ENCODE peak calls at places on chromosomes 11 and 22, in four cellular contexts. N, Z, Y and U are unnamed samples. For H3K4me1, the result is how much of the 10 kb centered on the place peaks cover.

GRCh38 chr11:46315033-46315738 is 32.1 kb upstream of the DGKZ start:
- DNase-seq in Z (peak), Y (peak), N (peak), U (peak)

GRCh38 chr11:1825039-1825740 is 9.6 kb upstream of the SYT8 start:
- DNase-seq in Z (no peak), Y (no peak), N (no peak), U (peak)

GRCh38 chr11:103659138-103659734 is 377.2 kb upstream of the DDI1 start:
- DNase-seq in Y (no peak), N (peak), Z (no peak), U (no peak)

GRCh38 chr11:128503231-128503991 is 83.9 kb downstream of the ETS1 start:
- DNase-seq in Y (no peak), N (peak), Z (peak), U (no peak)

GRCh38 chr11:69497221-69497787 is 15.8 kb downstream of the LINC01488 start:
- DNase-seq in Z (peak), N (peak), Y (peak), U (peak)

GRCh38 chr22:21942407-21942895 is 10.2 kb downstream of the PPM1F start:
- DNase-seq in N (peak), Z (peak), Y (peak), U (peak)

GRCh38 chr11:130001491-130002351 is 914 bp downstream of the PRDM10 start:
- DNase-seq in Y (peak), Z (peak), N (peak), U (peak)

GRCh38 chr22:38490915-38491314 is 15.2 kb downstream of the DDX17 start:
- DNase-seq in N (peak), Z (peak), Y (peak), U (peak)

GRCh38 chr11:102882389-102883024 is 7.7 kb upstream of the MMP12 start:
- DNase-seq in N (peak), Y (no peak), Z (peak), U (no peak)

GRCh38 chr11:87463486-87464102 is 425.9 kb downstream of the TMEM135 start:
- DNase-seq in N (peak), Z (peak), Y (no peak), U (no peak)

GRCh38 chr11:33320814-33321330 is 63.7 kb downstream of the HIPK3 start:
- DNase-seq in Y (no peak), Z (no peak), N (no peak), U (no peak)

GRCh38 chr22:26194877-26195276 is 25.6 kb downstream of the SEZ6L start:
- DNase-seq in Z (no peak), N (no peak), Y (no peak), U (no peak)

GRCh38 chr11:66039765-66040164 is 9.2 kb downstream of the GAL3ST3 start:
- DNase-seq in N (no peak), Z (no peak), Y (no peak), U (no peak)

GRCh38 chr11:125625225-125625593 is 246 bp downstream of the CHEK1 start:
- DNase-seq in Y (no peak), Z (no peak), N (no peak), U (no peak)

GRCh38 chr22:43060213-43060612 is 29.0 kb downstream of the TTLL1 start:
- DNase-seq in Z (peak), N (peak), Y (no peak), U (no peak)

GRCh38 chr11:70016666-70017347 is 61.3 kb upstream of the ANO1 start:
- DNase-seq in Y (no peak), Z (peak), N (peak), U (no peak)

GRCh38 chr11:42422094-42422493 is 889.7 kb upstream of the API5 start:
- DNase-seq in Z (no peak), N (no peak), Y (no peak), U (no peak)

GRCh38 chr11:118625036-118625690 is 17.7 kb downstream of the PHLDB1 start:
- DNase-seq in N (no peak), Y (no peak), Z (no peak), U (no peak)

GRCh38 chr11:73426184-73426845 is 50.1 kb downstream of the RELT start:
- DNase-seq in N (peak), Z (peak), Y (no peak), U (no peak)

GRCh38 chr11:89067264-89067663 is 1.5 kb upstream of the GRM5 start:
- DNase-seq in Y (no peak), N (no peak), Z (no peak), U (no peak)

GRCh38 chr11:30344085-30344484 is 21.2 kb downstream of the ARL14EP start:
- DNase-seq in Z (no peak), Y (no peak), N (no peak), U (no peak)

GRCh38 chr11:120244476-120244875 is 4.5 kb downstream of the POU2F3 start:
- DNase-seq in Z (no peak), N (peak), Y (no peak), U (no peak)

GRCh38 chr11:9971894-9972293 is 308.0 kb downstream of the SWAP70 start:
- DNase-seq in N (no peak), Z (no peak), Y (no peak), U (no peak)

GRCh38 chr11:120337133-120337895 is 1.1 kb downstream of the ARHGEF12 start:
- DNase-seq in N (peak), Z (peak), Y (peak), U (peak)

DNA sequence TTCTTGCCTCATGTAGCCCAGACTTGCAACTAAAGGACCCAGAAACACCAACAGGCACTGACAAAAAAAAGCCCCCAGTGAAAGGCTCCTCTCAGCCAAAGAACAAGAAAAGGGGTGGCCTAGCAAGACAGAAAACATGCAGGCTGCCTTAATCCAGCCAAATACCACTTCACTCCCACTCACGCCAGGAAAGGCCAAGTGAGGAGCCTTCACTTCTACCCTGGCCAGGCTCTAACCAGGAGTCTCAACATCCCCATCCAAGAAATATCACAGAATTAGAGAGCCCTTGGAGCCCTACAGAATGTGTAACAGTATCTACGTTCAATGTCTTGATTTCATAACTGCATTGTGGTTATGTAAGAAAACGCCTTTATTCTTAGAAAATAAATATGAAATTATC is 149.0 kb downstream of the APOL5 start:
- DNase-seq in N (peak), Z (peak), Y (peak), U (no peak)
- H3K4me1 ChIP-seq in N (under half), Z (under half), Y (under half), U (half or more)

DNA sequence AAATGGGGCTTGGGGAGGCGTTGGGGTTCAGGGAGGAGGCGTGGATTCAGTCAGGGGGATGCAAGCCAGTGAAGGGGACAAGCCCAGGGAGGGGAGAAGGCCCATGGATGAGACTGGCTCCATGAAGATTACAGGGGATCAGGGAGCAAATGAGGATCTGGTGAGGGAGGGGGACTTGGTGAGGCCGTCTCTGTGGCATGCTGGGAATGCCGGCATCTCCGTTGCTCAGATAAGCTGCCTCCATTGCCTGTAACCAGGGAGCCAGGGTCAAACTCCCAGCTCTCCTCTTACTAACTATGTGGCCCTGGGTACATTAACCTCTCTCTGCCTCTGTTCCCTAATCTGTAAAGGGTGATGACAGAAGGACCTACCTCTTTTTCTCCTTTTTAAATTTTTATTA is 38.7 kb downstream of the TPBGL start:
- DNase-seq in Z (peak), Y (no peak), N (no peak), U (peak)
- H3K4me1 ChIP-seq in Z (under half), Y (under half), N (under half), U (under half)

DNA sequence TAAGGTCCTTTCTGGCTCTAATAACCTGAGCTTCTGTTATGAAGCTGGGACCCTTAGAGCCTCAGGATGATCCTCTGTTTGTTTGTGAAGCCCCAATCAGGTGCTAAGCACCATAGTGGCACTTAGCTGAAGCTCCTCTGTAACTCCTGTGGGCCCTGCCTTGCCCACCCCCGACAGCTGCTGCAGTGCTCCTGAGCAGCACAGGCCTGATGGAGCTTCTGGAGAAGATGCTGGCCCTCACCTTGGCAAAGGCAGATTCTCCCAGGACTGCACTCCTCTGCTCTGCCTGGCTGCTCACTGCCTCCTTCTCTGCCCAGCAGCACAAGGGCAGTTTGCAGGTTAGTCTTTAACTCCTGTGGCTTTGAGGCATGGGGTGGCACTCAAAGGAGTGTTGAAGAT is 19.0 kb upstream of the CCDC134 start:
- DNase-seq in Y (no peak), N (no peak), Z (no peak), U (no peak)
- H3K4me1 ChIP-seq in Y (under half), N (under half), Z (under half), U (under half)

DNA sequence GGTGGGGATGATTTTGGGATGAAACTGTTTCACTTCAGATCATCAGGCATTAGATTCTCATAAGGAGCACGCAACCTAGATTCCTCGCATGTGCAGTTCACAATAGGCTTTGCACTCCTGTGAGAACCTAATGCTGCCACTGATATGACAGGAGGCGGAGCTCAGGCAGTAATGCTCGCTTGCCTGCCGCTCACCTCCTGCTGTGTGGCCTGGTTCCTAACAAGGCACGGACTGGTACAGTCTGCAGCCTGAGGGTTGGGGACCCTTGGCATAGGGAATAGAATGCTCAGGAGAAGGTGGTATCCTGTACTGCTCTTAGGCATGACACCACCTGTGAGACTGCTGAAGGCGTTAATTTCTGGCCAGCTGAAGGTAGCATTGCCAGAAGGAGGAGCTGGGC is 47.0 kb downstream of the STIM1 start:
- DNase-seq in Z (no peak), N (no peak), Y (no peak), U (no peak)
- H3K4me1 ChIP-seq in Z (under half), N (under half), Y (under half), U (under half)

GRCh38 chr22:44276041-44276440 is 36.7 kb downstream of the SHISAL1 start:
- DNase-seq in N (no peak), Y (no peak), Z (no peak), U (no peak)

GRCh38 chr22:44276706-44277403 is 35.9 kb downstream of the SHISAL1 start:
- DNase-seq in Y (no peak), Z (no peak), N (no peak), U (no peak)

GRCh38 chr22:44279059-44279340 is 33.8 kb downstream of the SHISAL1 start:
- DNase-seq in Y (no peak), N (no peak), Z (no peak), U (no peak)

GRCh38 chr22:44278234-44279058 is 34.3 kb downstream of the SHISAL1 start:
- DNase-seq in N (no peak), Y (no peak), Z (no peak), U (no peak)

GRCh38 chr22:44277404-44278135 is 35.2 kb downstream of the SHISAL1 start:
- DNase-seq in Y (no peak), N (no peak), Z (no peak), U (no peak)
- H3K4me1 ChIP-seq in Y (under half), N (under half), Z (under half), U (under half)

GRCh38 chr11:76277298-76278175 is 71.2 kb upstream of the WNT11 start:
- DNase-seq in Z (no peak), Y (no peak), N (no peak), U (no peak)

GRCh38 chr11:76276773-76277155 is 70.5 kb upstream of the WNT11 start:
- DNase-seq in Z (no peak), Y (no peak), N (no peak), U (no peak)

GRCh38 chr11:76279651-76280050 is 73.3 kb upstream of the WNT11 start:
- DNase-seq in Y (no peak), Z (no peak), N (no peak), U (no peak)

GRCh38 chr11:76279038-76279437 is 72.7 kb upstream of the WNT11 start:
- DNase-seq in Z (no peak), N (peak), Y (no peak), U (no peak)

DNA sequence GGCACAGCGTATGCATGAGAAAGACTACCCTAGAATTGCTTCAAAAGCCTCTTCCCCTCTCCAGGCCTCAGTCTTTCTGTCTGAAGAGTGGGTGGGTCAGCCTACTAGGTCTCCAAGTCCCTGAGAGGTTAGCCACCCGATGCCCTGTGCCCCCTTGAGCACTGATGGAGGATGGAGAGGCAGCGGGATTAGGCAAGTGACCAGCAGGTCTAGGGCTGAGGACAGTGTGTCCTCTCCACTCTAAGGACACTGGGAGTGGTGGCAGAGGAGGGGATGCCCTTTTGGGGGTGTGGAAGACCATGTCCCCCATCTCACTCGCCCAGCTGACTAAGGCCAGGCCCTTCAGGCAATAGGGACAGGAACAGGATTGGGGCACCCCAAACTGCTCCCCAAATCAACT is 72.2 kb upstream of the WNT11 start:
- DNase-seq in N (no peak), Z (no peak), Y (no peak), U (no peak)
- H3K4me1 ChIP-seq in N (under half), Z (under half), Y (under half), U (under half)